ENCODE peak calls at places on chromosome 10, in seven cellular contexts. One of them, this sample, is unnamed.
A peak's percentile ranks its signal among the peaks of the same experiment; 100 is the strongest.

GRCh38 chr10:100780324-100780723 is 34.9 kb downstream of the PAX2 start:
- DNase-seq in mesenchymal stem cell: no peak
- DNase-seq in mesendoderm: no peak
- DNase-seq in IMR-90: no peak
- DNase-seq in trophoblast cell: no peak
- DNase-seq in H9: no peak
- DNase-seq in H1: no peak
- DNase-seq in this sample: no peak

GRCh38 chr10:43077421-43078171 is 727 bp downstream of the RET start:
- DNase-seq in mesenchymal stem cell: no peak
- DNase-seq in mesendoderm: peak; percentile 18
- DNase-seq in IMR-90: no peak
- DNase-seq in trophoblast cell: no peak
- DNase-seq in H9: no peak
- DNase-seq in H1: no peak
- DNase-seq in this sample: no peak

GRCh38 chr10:132602610-132603009 is 65.0 kb downstream of the INPP5A start:
- DNase-seq in mesenchymal stem cell: no peak
- DNase-seq in mesendoderm: no peak
- DNase-seq in IMR-90: no peak
- DNase-seq in trophoblast cell: no peak
- DNase-seq in H9: no peak
- DNase-seq in H1: no peak
- DNase-seq in this sample: no peak

GRCh38 chr10:22226599-22226998 is 8.8 kb upstream of the EBLN1 start:
- DNase-seq in mesenchymal stem cell: no peak
- DNase-seq in mesendoderm: no peak
- DNase-seq in IMR-90: no peak
- DNase-seq in trophoblast cell: no peak
- DNase-seq in H9: no peak
- DNase-seq in H1: no peak
- DNase-seq in this sample: no peak

GRCh38 chr10:132939957-132940790 is 2.2 kb downstream of the CFAP46 start:
- DNase-seq in mesenchymal stem cell: peak; percentile 51
- DNase-seq in mesendoderm: peak; percentile 67
- DNase-seq in IMR-90: peak; percentile 47
- DNase-seq in trophoblast cell: no peak
- DNase-seq in H9: peak; percentile 59
- DNase-seq in H1: no peak
- DNase-seq in this sample: peak; percentile 48

GRCh38 chr10:14588084-14588937 is 186.4 kb downstream of the FAM107B start:
- DNase-seq in mesenchymal stem cell: peak; percentile 99
- DNase-seq in mesendoderm: no peak
- DNase-seq in IMR-90: peak; percentile 100
- DNase-seq in trophoblast cell: peak; percentile 93
- DNase-seq in H9: peak; percentile 14
- DNase-seq in H1: no peak
- DNase-seq in this sample: no peak

GRCh38 chr10:15852111-15852557 is 8.2 kb downstream of the MINDY3 start:
- DNase-seq in mesenchymal stem cell: peak; percentile 83
- DNase-seq in mesendoderm: no peak
- DNase-seq in IMR-90: no peak
- DNase-seq in trophoblast cell: peak; percentile 54
- DNase-seq in H9: no peak
- DNase-seq in H1: no peak
- DNase-seq in this sample: no peak

GRCh38 chr10:98312349-98312748 is 44.4 kb upstream of the LOXL4 start:
- DNase-seq in mesenchymal stem cell: no peak
- DNase-seq in mesendoderm: no peak
- DNase-seq in IMR-90: peak; percentile 20
- DNase-seq in trophoblast cell: no peak
- DNase-seq in H9: no peak
- DNase-seq in H1: no peak
- DNase-seq in this sample: no peak

GRCh38 chr10:14527915-14528314 is 197.2 kb upstream of the FRMD4A start:
- DNase-seq in mesenchymal stem cell: no peak
- DNase-seq in mesendoderm: no peak
- DNase-seq in IMR-90: no peak
- DNase-seq in trophoblast cell: no peak
- DNase-seq in H9: no peak
- DNase-seq in H1: no peak
- DNase-seq in this sample: no peak

GRCh38 chr10:97543025-97543546 is 29.5 kb upstream of the ANKRD2 start:
- DNase-seq in mesenchymal stem cell: peak; percentile 97
- DNase-seq in mesendoderm: peak; percentile 86
- DNase-seq in IMR-90: peak; percentile 98
- DNase-seq in trophoblast cell: peak; percentile 83
- DNase-seq in H9: no peak
- DNase-seq in H1: no peak
- DNase-seq in this sample: no peak

GRCh38 chr10:127118024-127118423 is 78.4 kb downstream of the INSYN2A start:
- DNase-seq in mesenchymal stem cell: no peak
- DNase-seq in mesendoderm: no peak
- DNase-seq in IMR-90: no peak
- DNase-seq in trophoblast cell: no peak
- DNase-seq in H9: no peak
- DNase-seq in H1: no peak
- DNase-seq in this sample: no peak

GRCh38 chr10:88952647-88953111 is at the start of gene ACTA2:
- DNase-seq in mesenchymal stem cell: peak; percentile 64
- DNase-seq in mesendoderm: no peak
- DNase-seq in IMR-90: peak; percentile 84
- DNase-seq in trophoblast cell: no peak
- DNase-seq in H9: no peak
- DNase-seq in H1: no peak
- DNase-seq in this sample: no peak

GRCh38 chr10:118241229-118242137 is 100.6 kb downstream of the FAM204A start:
- DNase-seq in mesenchymal stem cell: peak; percentile 70
- DNase-seq in mesendoderm: peak; percentile 77
- DNase-seq in IMR-90: peak; percentile 77
- DNase-seq in trophoblast cell: peak; percentile 76
- DNase-seq in H9: peak; percentile 77
- DNase-seq in H1: peak; percentile 60
- DNase-seq in this sample: peak; percentile 90

DNA sequence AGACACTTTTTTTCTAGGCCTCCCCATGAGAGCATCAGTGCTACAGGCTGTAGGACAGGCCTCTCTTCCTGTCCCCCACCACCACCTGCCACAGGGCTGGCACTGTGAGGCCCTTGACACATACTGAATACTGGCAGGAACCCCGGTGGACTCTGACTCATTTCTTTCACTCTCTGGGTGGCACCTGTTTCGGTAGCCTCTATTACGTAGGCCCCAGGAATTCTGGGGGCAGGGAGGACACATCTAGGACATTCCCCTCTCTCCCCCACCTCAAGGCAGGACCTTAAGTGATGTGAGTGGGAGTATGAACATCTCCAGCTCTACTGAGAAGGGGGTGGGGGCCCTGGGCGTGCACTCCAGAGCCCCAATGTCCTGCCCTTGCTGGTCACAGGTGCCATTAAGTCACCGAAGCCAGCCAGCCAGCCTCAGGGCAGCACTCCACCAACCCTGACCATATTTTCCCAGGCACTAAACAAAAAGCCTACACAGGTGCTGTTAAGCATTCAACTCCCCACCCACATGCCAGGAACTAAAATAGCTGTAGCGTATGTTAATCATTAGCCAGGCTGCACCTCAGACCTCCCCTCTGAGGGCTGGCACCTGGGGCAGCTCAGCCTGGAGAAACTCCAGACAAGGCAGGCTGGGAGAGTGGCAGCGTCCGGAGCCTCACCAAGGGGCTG is 8.9 kb downstream of the ANXA11 start:
- DNase-seq in mesenchymal stem cell: no peak
- DNase-seq in mesendoderm: no peak
- DNase-seq in IMR-90: peak; percentile 61
- DNase-seq in trophoblast cell: no peak
- DNase-seq in H9: no peak
- DNase-seq in H1: no peak
- DNase-seq in this sample: no peak
- H2BK5ac ChIP-seq in mesenchymal stem cell: no peak overlapping the region
- H2BK5ac ChIP-seq in mesendoderm: no peak overlapping the region
- H2BK5ac ChIP-seq in IMR-90: no peak overlapping the region
- H2BK5ac ChIP-seq in trophoblast cell: no peak overlapping the region
- H2BK5ac ChIP-seq in H9: no peak overlapping the region
- H2BK5ac ChIP-seq in H1: no peak overlapping the region
- H2BK5ac ChIP-seq in this sample: no peak overlapping the region

GRCh38 chr10:69974551-69975155 is 78.0 kb upstream of the MACROH2A2 start:
- DNase-seq in mesenchymal stem cell: no peak
- DNase-seq in mesendoderm: no peak
- DNase-seq in IMR-90: peak; percentile 91
- DNase-seq in trophoblast cell: no peak
- DNase-seq in H9: no peak
- DNase-seq in H1: no peak
- DNase-seq in this sample: no peak
- H3K4me2 ChIP-seq in mesenchymal stem cell: no peak overlapping the region
- H3K4me2 ChIP-seq in mesendoderm: no peak overlapping the region
- H3K4me2 ChIP-seq in IMR-90: no peak overlapping the region
- H3K4me2 ChIP-seq in trophoblast cell: no peak overlapping the region
- H3K4me2 ChIP-seq in H9: no peak overlapping the region
- H3K4me2 ChIP-seq in H1: no peak overlapping the region
- H3K4me2 ChIP-seq in this sample: no peak overlapping the region

DNA sequence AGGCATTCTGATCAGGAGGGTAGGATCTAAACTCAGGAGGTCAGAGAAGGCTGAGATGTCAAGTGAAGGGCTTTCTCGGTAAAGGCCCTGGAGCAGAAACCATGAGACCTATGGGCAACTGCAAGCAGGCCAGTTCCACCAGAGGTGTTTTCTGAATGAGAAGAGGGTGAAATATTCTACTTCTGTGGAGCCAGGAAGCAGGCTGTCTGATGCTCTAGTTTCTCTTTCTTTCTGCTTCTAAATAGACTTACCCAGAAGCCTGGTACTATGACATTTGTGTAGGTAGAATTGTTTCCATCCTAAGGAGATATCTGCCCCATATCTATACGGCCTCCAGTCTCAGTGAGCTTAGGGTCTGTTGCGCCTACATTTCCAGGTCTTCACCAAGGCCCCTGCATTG is 73.4 kb upstream of the CC2D2B start:
- DNase-seq in mesenchymal stem cell: no peak
- DNase-seq in mesendoderm: no peak
- DNase-seq in IMR-90: no peak
- DNase-seq in trophoblast cell: no peak
- DNase-seq in H9: no peak
- DNase-seq in H1: no peak
- DNase-seq in this sample: no peak
- H3K79me1 ChIP-seq in mesenchymal stem cell: no peaks in the 10 kb centered on the region
- H3K79me1 ChIP-seq in mesendoderm: no peaks in the 10 kb centered on the region
- H3K79me1 ChIP-seq in IMR-90: no peaks in the 10 kb centered on the region
- H3K79me1 ChIP-seq in trophoblast cell: no peaks in the 10 kb centered on the region
- H3K79me1 ChIP-seq in H9: no peaks in the 10 kb centered on the region
- H3K79me1 ChIP-seq in H1: no peaks in the 10 kb centered on the region
- H3K79me1 ChIP-seq in this sample: no peaks in the 10 kb centered on the region

DNA sequence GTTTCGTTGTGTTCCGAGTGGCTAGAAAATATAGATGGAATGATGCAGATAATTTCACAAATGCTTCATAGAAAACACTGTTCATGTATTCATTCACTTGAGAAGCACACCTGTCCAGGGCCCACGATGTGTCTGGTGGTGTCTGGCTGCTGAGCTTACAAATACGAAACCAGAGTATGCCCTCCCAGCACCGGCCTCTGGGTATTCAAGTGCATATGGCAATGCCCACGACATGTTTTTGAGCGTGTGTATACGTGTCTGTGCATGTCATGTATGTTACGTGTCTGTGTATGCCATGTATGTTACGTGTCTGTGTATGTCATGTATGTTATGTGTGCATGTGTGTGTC is 37.9 kb downstream of the IL2RA start:
- DNase-seq in mesenchymal stem cell: no peak
- DNase-seq in mesendoderm: no peak
- DNase-seq in IMR-90: no peak
- DNase-seq in trophoblast cell: no peak
- DNase-seq in H9: no peak
- DNase-seq in H1: no peak
- DNase-seq in this sample: no peak
- H2BK5ac ChIP-seq in mesenchymal stem cell: no peak overlapping the region
- H2BK5ac ChIP-seq in mesendoderm: no peak overlapping the region
- H2BK5ac ChIP-seq in IMR-90: no peak overlapping the region
- H2BK5ac ChIP-seq in trophoblast cell: no peak overlapping the region
- H2BK5ac ChIP-seq in H9: no peak overlapping the region
- H2BK5ac ChIP-seq in H1: no peak overlapping the region
- H2BK5ac ChIP-seq in this sample: no peak overlapping the region

DNA sequence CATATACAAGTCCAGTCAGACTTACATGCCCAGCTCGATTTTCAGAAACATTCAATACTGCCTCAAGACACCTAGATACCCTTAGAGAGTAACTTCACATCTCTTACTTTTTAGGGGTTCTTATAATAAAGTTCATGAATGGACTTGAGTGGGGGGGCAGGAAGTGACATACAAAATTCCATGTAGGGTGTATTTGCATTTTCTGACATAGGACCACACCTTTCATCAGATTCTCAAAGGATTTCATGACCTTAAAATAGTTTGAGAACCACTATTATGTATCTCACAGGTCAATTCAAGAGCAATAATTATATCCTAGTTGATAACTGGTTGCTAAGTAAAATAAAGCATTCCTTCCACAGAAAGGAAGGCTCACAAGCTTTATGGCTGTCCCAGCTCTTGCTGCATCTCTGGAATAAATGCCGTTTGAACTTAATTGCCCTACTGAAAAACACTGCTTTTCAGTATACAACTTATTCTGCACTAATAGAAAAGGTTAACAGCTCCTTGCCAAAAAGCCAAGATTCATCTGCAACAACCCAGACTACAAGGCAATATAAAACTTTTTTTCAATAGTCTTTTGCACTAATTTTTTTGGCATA is 2.3 kb downstream of the P4HA1 start:
- DNase-seq in mesenchymal stem cell: peak; percentile 52
- DNase-seq in mesendoderm: no peak
- DNase-seq in IMR-90: peak; percentile 19
- DNase-seq in trophoblast cell: no peak
- DNase-seq in H9: no peak
- DNase-seq in H1: no peak
- DNase-seq in this sample: no peak
- H3K4me2 ChIP-seq in mesenchymal stem cell: peak overlapping the region; percentile 73
- H3K4me2 ChIP-seq in mesendoderm: peak overlapping the region; percentile 46
- H3K4me2 ChIP-seq in IMR-90: peak overlapping the region; percentile 92
- H3K4me2 ChIP-seq in trophoblast cell: peak overlapping the region; percentile 56
- H3K4me2 ChIP-seq in H9: peak overlapping the region; percentile 3
- H3K4me2 ChIP-seq in H1: peak overlapping the region; percentile 78
- H3K4me2 ChIP-seq in this sample: peak overlapping the region; percentile 13

GRCh38 chr10:84551437-84552120 is 223.2 kb downstream of the CCSER2 start:
- DNase-seq in mesenchymal stem cell: no peak
- DNase-seq in mesendoderm: no peak
- DNase-seq in IMR-90: no peak
- DNase-seq in trophoblast cell: no peak
- DNase-seq in H9: no peak
- DNase-seq in H1: no peak
- DNase-seq in this sample: no peak

GRCh38 chr10:84549368-84549767 is 221.0 kb downstream of the CCSER2 start:
- DNase-seq in mesenchymal stem cell: no peak
- DNase-seq in mesendoderm: no peak
- DNase-seq in IMR-90: no peak
- DNase-seq in trophoblast cell: no peak
- DNase-seq in H9: no peak
- DNase-seq in H1: no peak
- DNase-seq in this sample: no peak

GRCh38 chr10:84546609-84547008 is 218.2 kb downstream of the CCSER2 start:
- DNase-seq in mesenchymal stem cell: no peak
- DNase-seq in mesendoderm: no peak
- DNase-seq in IMR-90: no peak
- DNase-seq in trophoblast cell: no peak
- DNase-seq in H9: no peak
- DNase-seq in H1: no peak
- DNase-seq in this sample: no peak

GRCh38 chr10:84550756-84551436 is 222.5 kb downstream of the CCSER2 start:
- DNase-seq in mesenchymal stem cell: no peak
- DNase-seq in mesendoderm: no peak
- DNase-seq in IMR-90: no peak
- DNase-seq in trophoblast cell: no peak
- DNase-seq in H9: no peak
- DNase-seq in H1: no peak
- DNase-seq in this sample: no peak

GRCh38 chr10:84548869-84549268 is 220.5 kb downstream of the CCSER2 start:
- DNase-seq in mesenchymal stem cell: no peak
- DNase-seq in mesendoderm: peak; percentile 76
- DNase-seq in IMR-90: no peak
- DNase-seq in trophoblast cell: no peak
- DNase-seq in H9: peak; percentile 78
- DNase-seq in H1: no peak
- DNase-seq in this sample: no peak
- H3K79me1 ChIP-seq in mesenchymal stem cell: no peaks in the 10 kb centered on the region
- H3K79me1 ChIP-seq in mesendoderm: no peaks in the 10 kb centered on the region
- H3K79me1 ChIP-seq in IMR-90: no peaks in the 10 kb centered on the region
- H3K79me1 ChIP-seq in trophoblast cell: no peaks in the 10 kb centered on the region
- H3K79me1 ChIP-seq in H9: no peaks in the 10 kb centered on the region
- H3K79me1 ChIP-seq in H1: no peaks in the 10 kb centered on the region
- H3K79me1 ChIP-seq in this sample: no peaks in the 10 kb centered on the region